ENCODE peak calls at places on chromosomes 3 and 15, in six cellular contexts. L, Q, X, Z, C and H are unnamed samples.
A peak's percentile ranks its signal among the peaks of the same experiment; 100 is the strongest.

GRCh38 chr3:69200384-69201068 is 78.1 kb upstream of the LMOD3 start:
- DNase-seq in X (no peak), Z (peak; percentile 94), C (peak; percentile 88), L (no peak), Q (peak; percentile 47), H (no peak)

GRCh38 chr15:56496635-56497034 is 31.7 kb upstream of the MNS1 start:
- DNase-seq in C (peak; percentile 60), Z (peak; percentile 78), L (peak; percentile 79), X (peak; percentile 31), Q (peak; percentile 69), H (peak; percentile 74)

GRCh38 chr15:37134699-37135131 is 34.4 kb upstream of the MEIS2 start:
- DNase-seq in X (no peak), Z (peak; percentile 53), C (peak; percentile 34), Q (peak; percentile 50), L (peak; percentile 15), H (peak; percentile 32)

GRCh38 chr3:104687362-104687761 is 679.3 kb upstream of the ALCAM start:
- DNase-seq in C (peak; percentile 7), L (no peak), Z (no peak), X (no peak), Q (no peak), H (no peak)

GRCh38 chr3:143142354-143142753 is 22.8 kb downstream of the CHST2 start:
- DNase-seq in X (no peak), Z (no peak), Q (no peak), L (no peak), C (no peak), H (no peak)

GRCh38 chr15:32919749-32920414 is 202.1 kb downstream of the GREM1 start:
- DNase-seq in Q (no peak), X (no peak), C (no peak), Z (no peak), L (no peak), H (peak; percentile 20)

GRCh38 chr15:63086967-63087366 is 34.7 kb upstream of the LACTB start:
- DNase-seq in C (no peak), X (no peak), Q (no peak), L (no peak), Z (no peak), H (no peak)

GRCh38 chr3:39541917-39542329 is 74.4 kb downstream of the MOBP start:
- DNase-seq in C (no peak), L (peak; percentile 12), Z (peak; percentile 79), Q (peak; percentile 37), X (no peak), H (peak; percentile 29)

GRCh38 chr3:179276001-179276400 is 25.1 kb upstream of the KCNMB3 start:
- DNase-seq in L (no peak), Z (no peak), X (no peak), C (no peak), Q (peak; percentile 70), H (no peak)

GRCh38 chr15:87564666-87565065 is 691.9 kb downstream of the NTRK3 start:
- DNase-seq in L (no peak), X (no peak), Z (no peak), Q (no peak), C (no peak), H (no peak)

GRCh38 chr3:126715432-126715831 is 11.4 kb downstream of the CHCHD6 start:
- DNase-seq in Z (no peak), X (no peak), Q (no peak), C (no peak), L (no peak), H (no peak)

GRCh38 chr3:59704292-59704691 is 654.5 kb upstream of the CFAP20DC start:
- DNase-seq in C (no peak), L (no peak), Q (no peak), Z (no peak), X (no peak), H (no peak)

GRCh38 chr3:114846779-114847178 is 300.3 kb downstream of the ZBTB20 start:
- DNase-seq in C (no peak), L (no peak), Q (no peak), Z (no peak), X (no peak), H (no peak)

GRCh38 chr3:106862067-106862466 is 515.2 kb upstream of the CCDC54 start:
- DNase-seq in Q (no peak), X (no peak), Z (peak; percentile 79), C (no peak), L (no peak), H (no peak)

GRCh38 chr3:17360991-17361390 is 381.4 kb downstream of the TBC1D5 start:
- DNase-seq in X (no peak), C (no peak), L (no peak), Z (no peak), Q (no peak), H (no peak)

GRCh38 chr3:122774564-122774963 is 19.1 kb downstream of the HSPBAP1 start:
- DNase-seq in Z (no peak), X (no peak), Q (peak; percentile 19), C (no peak), L (no peak), H (no peak)

GRCh38 chr15:79834496-79834895 is 62.3 kb downstream of the MTHFS start:
- DNase-seq in Z (no peak), Q (no peak), X (no peak), L (no peak), C (no peak), H (no peak)

GRCh38 chr3:185363662-185364203 is 797 bp downstream of the MAP3K13 start:
- DNase-seq in Q (no peak), X (no peak), Z (no peak), L (no peak), C (no peak), H (peak; percentile 15)

GRCh38 chr3:185361920-185362319 is 1.0 kb upstream of the MAP3K13 start:
- DNase-seq in Z (no peak), Q (no peak), C (no peak), L (no peak), X (no peak), H (no peak)

GRCh38 chr3:185366913-185367312 is 4.0 kb downstream of the MAP3K13 start:
- DNase-seq in C (no peak), Q (no peak), X (no peak), Z (no peak), L (no peak), H (no peak)

GRCh38 chr3:185362850-185363661 is at the start of gene MAP3K13:
- DNase-seq in Q (peak; percentile 82), C (peak; percentile 54), Z (peak; percentile 90), L (peak; percentile 79), X (peak; percentile 81), H (peak; percentile 84)

GRCh38 chr3:185365281-185366211 is 2.6 kb downstream of the MAP3K13 start:
- DNase-seq in L (no peak), X (no peak), Q (no peak), C (no peak), Z (no peak), H (no peak)
- H3K4me3 ChIP-seq in L (no peak overlapping the region), X (peak overlapping the region; percentile 69), Q (no peak overlapping the region), C (no peak overlapping the region), Z (no peak overlapping the region), H (no peak overlapping the region)

GRCh38 chr15:74584779-74585178 is 30.9 kb upstream of the CLK3 start:
- DNase-seq in L (no peak), Z (no peak), Q (peak; percentile 78), C (no peak), X (no peak), H (no peak)
- TF ChIP-seq MYC in L (no peak), Z (no peak), Q (no peak), C (no peak), X (no peak), H (no peak)

GRCh38 chr3:125008766-125009165 is 47.0 kb downstream of the HEG1 start:
- DNase-seq in Q (no peak), Z (no peak), C (no peak), L (no peak), X (no peak), H (no peak)
- H3K4me3 ChIP-seq in Q (no peak overlapping the region), Z (no peak overlapping the region), C (no peak overlapping the region), L (no peak overlapping the region), X (no peak overlapping the region), H (no peak overlapping the region)

GRCh38 chr3:102979202-102979601 is 544.4 kb downstream of the ZPLD1 start:
- DNase-seq in X (no peak), L (no peak), Q (no peak), Z (no peak), C (no peak), H (no peak)
- TF ChIP-seq MYC in X (no peak), L (no peak), Q (no peak), Z (no peak), C (no peak), H (no peak)

GRCh38 chr3:46934508-46935167 is 41.9 kb downstream of the CCDC12 start:
- DNase-seq in Z (peak; percentile 32), L (no peak), Q (no peak), C (no peak), X (no peak), H (no peak)

GRCh38 chr3:46932455-46933225 is 43.9 kb downstream of the CCDC12 start:
- DNase-seq in C (no peak), Q (no peak), L (no peak), Z (no peak), X (no peak), H (no peak)

GRCh38 chr3:46931631-46932441 is 44.7 kb downstream of the CCDC12 start:
- DNase-seq in Q (no peak), X (peak; percentile 57), C (peak; percentile 80), L (no peak), Z (peak; percentile 62), H (no peak)

GRCh38 chr3:46934067-46934466 is 42.5 kb downstream of the CCDC12 start:
- DNase-seq in X (no peak), L (no peak), Z (no peak), Q (no peak), C (no peak), H (no peak)

GRCh38 chr3:46933261-46933660 is 43.3 kb downstream of the CCDC12 start:
- DNase-seq in Q (no peak), C (no peak), Z (no peak), X (no peak), L (no peak), H (no peak)
- H3K4me3 ChIP-seq in Q (no peak overlapping the region), C (no peak overlapping the region), Z (no peak overlapping the region), X (no peak overlapping the region), L (no peak overlapping the region), H (no peak overlapping the region)

GRCh38 chr3:175836622-175837021 is 977.5 kb downstream of the NAALADL2 start:
- DNase-seq in Z (no peak), X (no peak), C (no peak), Q (no peak), L (no peak), H (no peak)

DNA sequence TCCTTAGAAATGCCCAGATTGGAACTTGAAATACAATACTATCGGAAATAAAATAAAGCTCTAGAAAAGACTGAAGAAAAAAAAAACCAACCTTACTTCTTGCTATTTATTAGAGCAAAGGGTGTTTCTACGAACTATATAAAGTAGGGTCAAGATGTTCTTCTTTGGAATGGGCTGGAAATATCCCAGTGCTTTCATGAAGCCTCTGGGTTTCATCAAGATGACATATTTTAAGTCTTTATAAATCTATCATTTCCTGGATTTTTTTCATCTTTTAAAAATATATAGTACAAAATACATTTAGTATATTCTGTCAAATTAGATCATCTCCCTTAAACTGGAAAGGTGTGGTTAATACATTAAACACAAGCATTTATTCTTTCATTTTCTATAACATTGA is 978.8 kb downstream of the NAALADL2 start:
- DNase-seq in L (no peak), X (no peak), Q (no peak), Z (no peak), C (no peak), H (no peak)
- TF ChIP-seq MYC in L (no peak), X (no peak), Q (no peak), Z (no peak), C (no peak), H (no peak)